ENCODE peak calls at places on chromosomes 1 and 21, in nine cellular contexts. M is keratinocyte, G is iPS-NIHi11, X is HS-5, T is IMR-90, C is AG04450, Y is HFF-Myc, P is AG09319, Z is EL. U is an unnamed sample.

GRCh38 chr1:78617615-78618026 is 2.6 kb upstream of the IFI44L start:
- DNase-seq in M (peak), G (peak), X (peak), T (peak), C (peak), Y (peak), P (peak), Z (peak), U (peak)

GRCh38 chr1:231059566-231060193 is 19.6 kb upstream of the FAM89A start:
- DNase-seq in M (no peak), G (no peak), X (no peak), T (peak), C (no peak), Y (peak), P (no peak), Z (peak), U (no peak)

GRCh38 chr1:43545686-43546387 is 15.2 kb downstream of the PTPRF start:
- DNase-seq in M (no peak), G (peak), X (no peak), T (no peak), C (no peak), Y (no peak), P (no peak), Z (peak), U (no peak)

GRCh38 chr1:36881541-36881940 is 152.8 kb downstream of the GRIK3 start:
- DNase-seq in M (no peak), G (no peak), X (no peak), T (no peak), C (no peak), Y (no peak), P (no peak), Z (no peak), U (no peak)

GRCh38 chr1:219917851-219918466 is 10.4 kb downstream of the SLC30A10 start:
- DNase-seq in M (peak), G (no peak), X (peak), T (no peak), C (no peak), Y (peak), P (no peak), Z (peak), U (peak)

GRCh38 chr21:33325222-33326067 is 675 bp downstream of the IFNAR1 start:
- DNase-seq in M (peak), G (no peak), X (peak), T (peak), C (peak), Y (peak), P (peak), Z (peak), U (peak)

GRCh38 chr1:6445062-6445763 is 20.6 kb downstream of the ESPN start:
- DNase-seq in M (no peak), G (no peak), X (no peak), T (peak), C (no peak), Y (no peak), P (no peak), Z (peak), U (no peak)

GRCh38 chr1:76862447-76862846 is 4.8 kb upstream of the ST6GALNAC5 start:
- DNase-seq in M (no peak), G (no peak), X (peak), T (peak), C (peak), Y (no peak), P (no peak), Z (peak), U (peak)

GRCh38 chr1:200979574-200980451 is 43.7 kb downstream of the KIF21B start:
- DNase-seq in M (no peak), G (peak), X (no peak), T (no peak), C (no peak), Y (no peak), P (no peak), Z (peak), U (peak)

GRCh38 chr1:20589331-20590312 is 725 bp downstream of the CDA start:
- DNase-seq in M (no peak), G (no peak), X (no peak), T (peak), C (peak), Y (no peak), P (no peak), Z (peak), U (no peak)

GRCh38 chr21:21200939-21201610 is 202.9 kb downstream of the NCAM2 start:
- DNase-seq in M (no peak), G (no peak), X (no peak), T (peak), C (no peak), Y (no peak), P (no peak), Z (peak), U (no peak)

GRCh38 chr1:28258628-28259251 is 578 bp upstream of the SESN2 start:
- DNase-seq in M (no peak), G (no peak), X (no peak), T (no peak), C (no peak), Y (no peak), P (no peak), Z (peak), U (no peak)

GRCh38 chr1:234433563-234434285 is 45.3 kb downstream of the TARBP1 start:
- DNase-seq in M (no peak), G (no peak), X (no peak), T (peak), C (peak), Y (no peak), P (no peak), Z (peak), U (peak)

GRCh38 chr1:7558921-7559869 is 211.9 kb upstream of the VAMP3 start:
- DNase-seq in M (no peak), G (no peak), X (no peak), T (no peak), C (no peak), Y (no peak), P (no peak), Z (no peak), U (no peak)

GRCh38 chr1:53070621-53071020 is 8.6 kb downstream of the PODN start:
- DNase-seq in M (no peak), G (no peak), X (no peak), T (no peak), C (no peak), Y (no peak), P (no peak), Z (no peak), U (no peak)

GRCh38 chr1:1236945-1237873 is 5.2 kb downstream of the B3GALT6 start:
- DNase-seq in M (no peak), G (no peak), X (no peak), T (no peak), C (no peak), Y (no peak), P (no peak), Z (no peak), U (no peak)

GRCh38 chr1:84620720-84621313 is 46.6 kb upstream of the CTBS start:
- DNase-seq in M (no peak), G (peak), X (peak), T (peak), C (no peak), Y (no peak), P (no peak), Z (peak), U (peak)

GRCh38 chr21:35179990-35180557 is 131.0 kb upstream of the RUNX1 start:
- DNase-seq in M (no peak), G (no peak), X (peak), T (peak), C (peak), Y (no peak), P (no peak), Z (peak), U (peak)

GRCh38 chr1:223074427-223074826 is 68.6 kb downstream of the TLR5 start:
- DNase-seq in M (no peak), G (peak), X (no peak), T (no peak), C (no peak), Y (no peak), P (no peak), Z (no peak), U (no peak)

GRCh38 chr1:161919229-161919628 is 104.4 kb downstream of the OLFML2B start:
- DNase-seq in M (no peak), G (no peak), X (no peak), T (no peak), C (no peak), Y (no peak), P (no peak), Z (no peak), U (no peak)

GRCh38 chr1:201870397-201870796 is 18.3 kb upstream of the SHISA4 start:
- DNase-seq in M (no peak), G (no peak), X (no peak), T (peak), C (peak), Y (no peak), P (no peak), Z (peak), U (no peak)

GRCh38 chr21:27812279-27812678 is 845.4 kb upstream of the ADAMTS5 start:
- DNase-seq in M (no peak), G (no peak), X (no peak), T (peak), C (no peak), Y (no peak), P (no peak), Z (peak), U (no peak)

GRCh38 chr1:202806845-202807366 is 1.3 kb downstream of the KDM5B start:
- DNase-seq in M (no peak), G (peak), X (no peak), T (no peak), C (no peak), Y (no peak), P (no peak), Z (peak), U (no peak)

GRCh38 chr21:41229527-41230248 is 61.7 kb downstream of the BACE2 start:
- DNase-seq in M (no peak), G (no peak), X (no peak), T (no peak), C (no peak), Y (no peak), P (no peak), Z (no peak), U (no peak)

GRCh38 chr21:45788198-45788597 is 144.7 kb downstream of the PCBP3 start:
- DNase-seq in M (no peak), G (no peak), X (no peak), T (no peak), C (no peak), Y (no peak), P (no peak), Z (no peak), U (no peak)

GRCh38 chr1:206544562-206545257 is 37.4 kb downstream of the RASSF5 start:
- DNase-seq in M (no peak), G (peak), X (no peak), T (peak), C (no peak), Y (peak), P (no peak), Z (peak), U (peak)

GRCh38 chr1:8962812-8963669 is 17.4 kb downstream of the CA6 start:
- DNase-seq in M (peak), G (peak), X (no peak), T (no peak), C (no peak), Y (no peak), P (no peak), Z (peak), U (peak)

GRCh38 chr1:29050141-29050540 is 73.6 kb downstream of the TMEM200B start:
- DNase-seq in M (no peak), G (no peak), X (no peak), T (no peak), C (no peak), Y (no peak), P (no peak), Z (no peak), U (no peak)

GRCh38 chr1:182614796-182615451 is 10.7 kb upstream of the RGS16 start:
- DNase-seq in M (no peak), G (peak), X (no peak), T (peak), C (peak), Y (peak), P (peak), Z (peak), U (peak)

GRCh38 chr1:87017994-87018672 is 103.7 kb downstream of the HS2ST1 start:
- DNase-seq in M (no peak), G (no peak), X (no peak), T (no peak), C (no peak), Y (no peak), P (no peak), Z (no peak), U (no peak)

GRCh38 chr1:232380556-232380955 is 249.4 kb downstream of the SIPA1L2 start:
- DNase-seq in M (no peak), G (no peak), X (no peak), T (no peak), C (no peak), Y (no peak), P (no peak), Z (no peak), U (no peak)

GRCh38 chr1:241985787-241986186 is 13.1 kb downstream of the MAP1LC3C start:
- DNase-seq in M (no peak), G (peak), X (no peak), T (peak), C (no peak), Y (no peak), P (no peak), Z (peak), U (no peak)

GRCh38 chr1:162950187-162950586 is 89.2 kb upstream of the CCDC190 start:
- DNase-seq in M (no peak), G (no peak), X (no peak), T (no peak), C (no peak), Y (no peak), P (no peak), Z (no peak), U (no peak)

GRCh38 chr1:161915051-161915503 is 108.6 kb downstream of the OLFML2B start:
- DNase-seq in M (no peak), G (no peak), X (no peak), T (peak), C (no peak), Y (no peak), P (no peak), Z (peak), U (no peak)

GRCh38 chr1:38728176-38728908 is 131.2 kb downstream of the RRAGC start:
- DNase-seq in M (no peak), G (no peak), X (peak), T (peak), C (no peak), Y (peak), P (no peak), Z (peak), U (peak)

U was measured in RCC 7860.